ENCODE peak calls at places on chromosomes 12 and 14, in five cellular contexts. B is aorta; V is lower lobe of right lung; W is small intestine; J is CD4-positive, alpha-beta memory T cell. S is an unnamed sample. For H3K36me3, the result is how much of the 10 kb centered on the place peaks cover.

GRCh38 chr14:24075485-24076301 is 4.3 kb downstream of the CPNE6 start:
- DNase-seq in B (no peak), V (no peak), W (peak), J (no peak), S (no peak)

GRCh38 chr14:68510201-68510600 is 282.7 kb downstream of the ZFP36L1 start:
- DNase-seq in B (peak), V (no peak), W (no peak), J (no peak), S (peak)

GRCh38 chr12:111100003-111100402 is 179.6 kb upstream of the MYL2 start:
- DNase-seq in B (no peak), V (no peak), W (no peak), J (no peak), S (no peak)

GRCh38 chr14:98103705-98104104 is 1168.3 kb downstream of the BCL11B start:
- DNase-seq in B (no peak), V (no peak), W (no peak), J (peak), S (no peak)

GRCh38 chr12:1840981-1841425 is 20.6 kb downstream of the LRTM2 start:
- DNase-seq in B (peak), V (peak), W (no peak), J (no peak), S (no peak)

GRCh38 chr12:46388427-46388992 is 15.9 kb upstream of the SLC38A2 start:
- DNase-seq in B (no peak), V (no peak), W (no peak), J (no peak), S (no peak)

GRCh38 chr12:117968826-117969659 is at the start of gene KSR2:
- DNase-seq in B (no peak), V (peak), W (peak), J (peak), S (peak)

GRCh38 chr14:26841920-26842741 is 244.3 kb upstream of the NOVA1 start:
- DNase-seq in B (no peak), V (no peak), W (no peak), J (no peak), S (peak)

GRCh38 chr12:100652488-100652887 is 79.0 kb downstream of the GAS2L3 start:
- DNase-seq in B (no peak), V (no peak), W (no peak), J (no peak), S (no peak)

GRCh38 chr14:50768693-50769092 is 62.3 kb downstream of the NIN start:
- DNase-seq in B (no peak), V (no peak), W (no peak), J (no peak), S (no peak)

GRCh38 chr14:60102389-60102788 is 10.7 kb downstream of the PCNX4 start:
- DNase-seq in B (no peak), V (no peak), W (no peak), J (no peak), S (no peak)

GRCh38 chr14:27995688-27996087 is 770.9 kb upstream of the FOXG1 start:
- DNase-seq in B (no peak), V (no peak), W (no peak), J (no peak), S (no peak)

GRCh38 chr14:104436047-104436531 is 143.5 kb upstream of the C14orf180 start:
- DNase-seq in B (peak), V (peak), W (no peak), J (no peak), S (peak)

GRCh38 chr14:105709281-105710118 is 183.1 kb downstream of the TMEM121 start:
- DNase-seq in B (no peak), V (no peak), W (no peak), J (no peak), S (peak)

GRCh38 chr14:99612065-99612736 is 8.2 kb upstream of the CCDC85C start:
- DNase-seq in B (no peak), V (no peak), W (peak), J (no peak), S (no peak)

GRCh38 chr12:98901189-98901588 is 256.1 kb downstream of the APAF1 start:
- DNase-seq in B (no peak), V (no peak), W (no peak), J (no peak), S (no peak)

GRCh38 chr12:26198742-26199141 is 3.4 kb downstream of the SSPN start:
- DNase-seq in B (peak), V (no peak), W (no peak), J (no peak), S (peak)

GRCh38 chr12:5437122-5437521 is 5.2 kb downstream of the NTF3 start:
- DNase-seq in B (no peak), V (no peak), W (no peak), J (no peak), S (no peak)

GRCh38 chr14:50086316-50086700 is 30.1 kb downstream of the VCPKMT start:
- DNase-seq in B (no peak), V (no peak), W (no peak), J (no peak), S (no peak)

GRCh38 chr14:71563754-71564153 is 368.5 kb upstream of the RGS6 start:
- DNase-seq in B (no peak), V (no peak), W (no peak), J (no peak), S (no peak)

GRCh38 chr14:33567003-33567735 is 383.7 kb downstream of the EGLN3 start:
- DNase-seq in B (no peak), V (no peak), W (no peak), J (no peak), S (no peak)

GRCh38 chr12:62543324-62543723 is 76.7 kb downstream of the MON2 start:
- DNase-seq in B (no peak), V (no peak), W (no peak), J (no peak), S (no peak)
- H3K36me3 ChIP-seq in B (under half), V (half or more), W (under half), J (under half), S (under half)

GRCh38 chr14:89249296-89249565 is 167.8 kb downstream of the FOXN3 start:
- DNase-seq in B (no peak), V (no peak), W (no peak), J (no peak), S (no peak)

GRCh38 chr14:89246290-89246689 is 170.7 kb downstream of the FOXN3 start:
- DNase-seq in B (no peak), V (no peak), W (no peak), J (no peak), S (no peak)

GRCh38 chr14:89249972-89250371 is 167.1 kb downstream of the FOXN3 start:
- DNase-seq in B (no peak), V (no peak), W (no peak), J (no peak), S (no peak)

GRCh38 chr14:89247457-89248122 is 169.4 kb downstream of the FOXN3 start:
- DNase-seq in B (no peak), V (no peak), W (no peak), J (no peak), S (no peak)

GRCh38 chr14:89248430-89249295 is 168.4 kb downstream of the FOXN3 start:
- DNase-seq in B (no peak), V (no peak), W (no peak), J (no peak), S (no peak)
- H3K4me3 ChIP-seq in B (no peak), V (no peak), W (no peak), J (no peak), S (no peak)

GRCh38 chr12:132633901-132634300 is 15.3 kb downstream of the P2RX2 start:
- DNase-seq in B (no peak), V (no peak), W (no peak), J (no peak), S (no peak)
- H3K36me3 ChIP-seq in B (under half), V (half or more), W (under half), J (under half), S (under half)

GRCh38 chr12:57893460-57894353 is 47.2 kb upstream of the CTDSP2 start:
- DNase-seq in B (peak), V (peak), W (peak), J (no peak), S (peak)
- H3K4me3 ChIP-seq in B (no peak), V (peak), W (no peak), J (no peak), S (peak)

GRCh38 chr12:54338682-54339296 is 13.9 kb downstream of the COPZ1 start:
- DNase-seq in B (no peak), V (no peak), W (no peak), J (no peak), S (no peak)

GRCh38 chr12:54341343-54341742 is 16.4 kb downstream of the COPZ1 start:
- DNase-seq in B (no peak), V (no peak), W (no peak), J (no peak), S (no peak)

GRCh38 chr12:54337854-54338650 is 13.1 kb downstream of the COPZ1 start:
- DNase-seq in B (no peak), V (no peak), W (no peak), J (no peak), S (peak)

GRCh38 chr12:54341901-54342300 is 17.0 kb downstream of the COPZ1 start:
- DNase-seq in B (no peak), V (no peak), W (no peak), J (no peak), S (no peak)

DNA sequence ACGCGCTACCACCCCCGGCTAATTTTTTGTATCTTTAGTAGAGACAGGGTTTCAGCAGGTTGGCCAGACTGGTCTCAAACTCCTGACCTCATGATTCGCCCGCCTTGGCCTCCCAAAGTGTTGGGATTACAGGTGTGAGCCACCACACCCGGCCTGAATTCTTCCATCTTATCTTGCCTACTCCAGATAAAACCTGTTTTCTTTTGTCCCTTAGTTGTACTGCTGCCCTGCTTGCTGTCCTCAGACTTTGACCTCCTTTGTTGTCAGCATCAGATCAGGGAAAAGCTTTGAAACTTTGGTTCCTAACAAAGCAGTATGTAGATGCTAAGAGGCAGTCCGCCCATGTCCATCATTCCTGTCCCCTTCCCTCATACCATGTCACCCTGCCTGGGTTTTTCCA is 15.9 kb downstream of the COPZ1 start:
- DNase-seq in B (no peak), V (no peak), W (peak), J (no peak), S (no peak)
- H3K36me3 ChIP-seq in B (under half), V (half or more), W (under half), J (under half), S (under half)

GRCh38 chr12:65830305-65830704 is 6.0 kb downstream of the HMGA2 start:
- DNase-seq in B (no peak), V (no peak), W (no peak), J (no peak), S (no peak)
- H3K4me3 ChIP-seq in B (no peak), V (no peak), W (no peak), J (no peak), S (no peak)

GRCh38 chr14:92161521-92161920 is 39.8 kb downstream of the CPSF2 start:
- DNase-seq in B (no peak), V (no peak), W (no peak), J (no peak), S (no peak)

GRCh38 chr14:92160619-92161018 is 38.9 kb downstream of the CPSF2 start:
- DNase-seq in B (no peak), V (no peak), W (no peak), J (no peak), S (peak)

GRCh38 chr14:92164958-92165357 is 43.2 kb downstream of the CPSF2 start:
- DNase-seq in B (no peak), V (no peak), W (no peak), J (no peak), S (no peak)
- H3K36me3 ChIP-seq in B (under half), V (half or more), W (under half), J (under half), S (under half)

S was measured in psoas muscle.